ENCODE peak calls at places on chromosomes 6 and 20, in eight cellular contexts. F is HCT116, X is PC-3, U is GM23338, A is hepatocyte, B is SK-N-SH, O is OCI-LY7, P is MM.1S. W is an unnamed sample. For H3K79me2 and H3K9me2, the result is how much of the 10 kb centered on the place peaks cover.

GRCh38 chr6:34056301-34056700 is 89.6 kb downstream of the GRM4 start:
- DNase-seq in F (peak), X (peak), U (peak), A (no peak), B (no peak), O (peak), P (peak), W (peak)

GRCh38 chr20:57738484-57738883 is 28.7 kb upstream of the PMEPA1 start:
- DNase-seq in F (no peak), X (peak), U (no peak), A (peak), B (no peak), O (no peak), P (no peak), W (no peak)

GRCh38 chr6:31528821-31529328 is at the start of gene MCCD1:
- DNase-seq in F (no peak), X (no peak), U (no peak), A (no peak), B (no peak), O (no peak), P (no peak), W (no peak)

GRCh38 chr20:13259921-13260320 is 38.8 kb downstream of the ISM1 start:
- DNase-seq in F (no peak), X (no peak), U (no peak), A (no peak), B (no peak), O (no peak), P (no peak), W (no peak)

GRCh38 chr20:22836211-22836610 is 198.9 kb upstream of the SSTR4 start:
- DNase-seq in F (no peak), X (peak), U (no peak), A (no peak), B (no peak), O (no peak), P (no peak), W (no peak)

GRCh38 chr6:168583821-168584220 is 142.8 kb downstream of the SMOC2 start:
- DNase-seq in F (no peak), X (no peak), U (no peak), A (no peak), B (no peak), O (no peak), P (no peak), W (no peak)

GRCh38 chr6:43878823-43879495 is 108.9 kb downstream of the VEGFA start:
- DNase-seq in F (no peak), X (peak), U (no peak), A (no peak), B (peak), O (no peak), P (no peak), W (peak)

GRCh38 chr20:2521369-2522305 is 12.9 kb upstream of the ZNF343 start:
- DNase-seq in F (peak), X (peak), U (peak), A (peak), B (peak), O (peak), P (peak), W (no peak)

GRCh38 chr6:160379464-160379863 is 31.3 kb downstream of the SLC22A3 start:
- DNase-seq in F (peak), X (peak), U (no peak), A (no peak), B (no peak), O (no peak), P (no peak), W (peak)

GRCh38 chr20:60302875-60303274 is 344.7 kb downstream of the CDH26 start:
- DNase-seq in F (no peak), X (no peak), U (no peak), A (no peak), B (no peak), O (no peak), P (no peak), W (no peak)

GRCh38 chr20:22462975-22463914 is 121.1 kb downstream of the FOXA2 start:
- DNase-seq in F (no peak), X (peak), U (peak), A (no peak), B (no peak), O (no peak), P (no peak), W (peak)

GRCh38 chr6:142885182-142885867 is 59.7 kb downstream of the HIVEP2 start:
- DNase-seq in F (peak), X (peak), U (peak), A (peak), B (no peak), O (peak), P (peak), W (peak)

GRCh38 chr6:109867009-109867969 is 110.8 kb upstream of the GPR6 start:
- DNase-seq in F (no peak), X (no peak), U (no peak), A (peak), B (no peak), O (no peak), P (no peak), W (no peak)

GRCh38 chr6:38056361-38056760 is 236.8 kb downstream of the ZFAND3 start:
- DNase-seq in F (no peak), X (no peak), U (no peak), A (no peak), B (no peak), O (no peak), P (no peak), W (no peak)
- H3K79me2 ChIP-seq in F (under half), X (half or more), U (under half), A (half or more), B (half or more), O (under half), P (under half), W (under half)

DNA sequence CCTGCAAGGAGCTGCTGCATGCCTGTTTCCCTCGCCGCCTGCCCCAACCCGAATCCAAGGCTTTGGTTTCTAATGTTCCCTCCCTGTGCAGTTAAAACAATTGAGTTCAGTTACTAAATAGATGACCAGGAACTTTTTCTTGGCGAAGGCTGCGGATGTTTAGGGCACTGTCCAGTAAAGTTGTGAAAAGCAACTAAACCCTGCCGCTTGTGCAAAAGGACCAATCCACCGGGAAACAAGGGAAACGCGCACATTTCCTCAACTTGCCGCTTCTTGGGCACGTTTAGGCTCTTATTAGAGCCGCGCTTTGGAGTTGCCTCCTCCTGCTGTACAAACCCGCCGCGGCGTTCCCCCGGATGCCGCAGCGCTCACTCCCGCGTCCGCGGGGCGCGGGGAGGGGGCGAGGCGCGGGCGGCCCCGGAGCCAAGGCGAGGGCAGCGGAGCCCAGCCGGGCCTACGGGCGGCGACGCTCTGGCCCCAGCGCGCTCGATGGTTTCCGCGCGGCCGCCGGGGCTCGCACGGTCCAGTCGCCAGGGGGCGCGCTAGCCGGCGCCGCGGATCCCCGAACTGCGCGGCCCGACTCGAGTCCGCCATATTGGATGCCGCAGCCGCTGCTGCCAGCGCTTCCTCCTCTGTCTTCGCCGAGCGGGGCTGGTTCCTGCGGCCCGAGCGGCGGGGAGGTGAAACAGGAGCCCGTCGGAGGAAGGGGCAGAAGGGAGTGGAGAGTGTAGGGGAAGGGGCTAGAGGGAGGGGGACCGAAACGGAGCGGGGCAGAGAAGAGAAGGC is at the start of gene SCAF8:
- DNase-seq in F (peak), X (peak), U (peak), A (peak), B (peak), O (peak), P (peak), W (peak)
- H3K9me2 ChIP-seq in F (under half), X (under half), U (under half), A (under half), B (under half), O (under half), P (under half), W (under half)

DNA sequence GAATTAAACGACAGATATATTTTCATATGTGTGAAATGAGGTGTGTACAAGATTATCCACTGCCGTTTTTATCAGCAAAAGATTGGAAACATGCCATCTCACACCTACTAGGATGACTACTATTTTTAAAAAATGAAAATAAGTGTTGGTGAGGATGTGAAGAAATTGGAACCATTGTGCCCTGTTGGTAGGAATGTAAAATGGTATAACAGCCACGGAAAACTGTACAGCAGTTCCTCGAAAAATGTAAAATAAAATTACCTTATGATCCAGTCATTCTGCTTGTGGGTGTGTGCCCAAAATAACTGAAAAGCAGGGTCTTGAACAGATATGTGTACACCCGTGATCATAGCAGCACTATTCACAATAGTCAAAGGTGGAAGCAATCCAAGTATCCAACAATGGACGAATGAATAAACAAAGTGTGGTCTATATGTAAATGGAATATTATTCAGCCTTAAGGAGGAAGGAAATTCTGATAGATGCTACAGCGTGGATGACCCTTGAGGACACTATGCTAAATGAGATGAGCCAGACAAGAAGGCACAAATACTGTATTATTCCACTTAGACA is 27.0 kb upstream of the CCN5 start:
- DNase-seq in F (no peak), X (no peak), U (no peak), A (no peak), B (no peak), O (no peak), P (no peak), W (no peak)
- TF ChIP-seq CTCF in F (peak), X (peak), U (no peak), A (no peak), B (peak), O (no peak), P (no peak), W (no peak)

GRCh38 chr20:46682063-46682821 is 7.0 kb downstream of the TP53RK start:
- DNase-seq in F (no peak), X (no peak), U (no peak), A (no peak), B (no peak), O (no peak), P (no peak), W (no peak)

GRCh38 chr20:46681032-46681854 is 8.0 kb downstream of the TP53RK start:
- DNase-seq in F (no peak), X (peak), U (peak), A (peak), B (peak), O (peak), P (peak), W (peak)

GRCh38 chr20:46683068-46683477 is 6.2 kb downstream of the TP53RK start:
- DNase-seq in F (no peak), X (no peak), U (no peak), A (no peak), B (no peak), O (no peak), P (no peak), W (no peak)

GRCh38 chr20:46683939-46684750 is 5.1 kb downstream of the TP53RK start:
- DNase-seq in F (no peak), X (no peak), U (peak), A (peak), B (no peak), O (no peak), P (no peak), W (peak)

DNA sequence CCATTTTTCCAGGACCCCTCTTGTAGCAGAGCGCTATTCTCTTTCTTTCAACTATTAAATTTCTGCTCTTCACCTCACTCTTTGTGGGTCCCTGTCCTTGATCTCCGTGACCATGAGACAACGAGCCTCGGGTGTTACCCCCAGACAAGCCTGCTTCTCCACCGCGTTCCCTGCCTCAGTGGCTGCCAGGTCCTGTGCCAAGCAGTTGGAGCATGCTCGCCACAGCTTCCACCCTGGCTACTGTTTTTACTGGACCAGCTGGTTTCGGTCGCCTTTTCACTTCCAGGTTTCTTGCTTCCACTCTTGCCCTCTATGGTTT is 5.7 kb downstream of the TP53RK start:
- DNase-seq in F (no peak), X (no peak), U (no peak), A (no peak), B (no peak), O (no peak), P (no peak), W (no peak)
- H3K79me2 ChIP-seq in F (under half), X (under half), U (half or more), A (half or more), B (half or more), O (under half), P (under half), W (under half)

GRCh38 chr6:132797975-132798819 is at the start of gene SLC18B1:
- DNase-seq in F (no peak), X (peak), U (peak), A (peak), B (peak), O (peak), P (peak), W (peak)
- H3K9me2 ChIP-seq in F (under half), X (under half), U (under half), A (under half), B (under half), O (under half), P (under half), W (under half)

DNA sequence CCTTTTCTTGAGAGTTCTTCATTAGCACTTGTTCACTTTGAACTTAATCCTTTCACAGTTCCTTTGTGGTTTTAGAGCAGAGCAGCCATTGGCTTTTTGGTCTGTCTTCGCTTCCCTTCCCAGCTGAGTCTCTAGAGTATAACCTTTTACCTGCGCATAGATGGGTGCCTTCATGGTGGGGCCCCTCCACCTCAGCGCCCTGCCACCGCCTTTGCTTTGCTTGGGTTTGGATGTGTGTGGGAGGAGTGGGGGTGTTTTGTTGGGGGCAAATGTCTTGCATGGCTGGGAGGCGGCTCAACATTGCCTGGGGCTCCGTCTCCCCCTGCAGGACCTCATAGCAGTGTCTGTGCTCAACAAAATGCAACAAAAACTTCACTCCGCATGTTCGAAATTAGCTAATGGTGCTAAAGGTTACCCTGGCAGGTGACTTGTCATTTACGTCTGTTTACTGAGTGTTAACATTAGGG is 11.9 kb downstream of the PYGB start:
- DNase-seq in F (no peak), X (no peak), U (no peak), A (peak), B (no peak), O (no peak), P (no peak), W (no peak)
- TF ChIP-seq CTCF in F (no peak), X (no peak), U (no peak), A (peak), B (no peak), O (no peak), P (no peak), W (no peak)